ENCODE peak calls at places on chromosomes 1 and 21, in five cellular contexts. X, O, C, T and V are unnamed samples.

GRCh38 chr1:228299901-228300300 is 92.1 kb downstream of the OBSCN start:
- DNase-seq in T (no peak), O (no peak), X (no peak), C (no peak), V (no peak)

GRCh38 chr1:38052750-38053415 is 6.3 kb upstream of the POU3F1 start:
- DNase-seq in O (no peak), C (peak; percentile 45), T (no peak), X (peak; percentile 58), V (no peak)

GRCh38 chr1:116853680-116854191 is 56.0 kb upstream of the PTGFRN start:
- DNase-seq in O (peak; percentile 42), C (peak; percentile 48), T (peak; percentile 58), X (no peak), V (peak; percentile 92)

GRCh38 chr21:17671733-17672132 is 59.0 kb upstream of the BTG3 start:
- DNase-seq in O (no peak), T (no peak), X (no peak), C (no peak), V (no peak)

GRCh38 chr1:57831624-57832023 is 407.8 kb upstream of the DAB1 start:
- DNase-seq in C (no peak), X (no peak), T (peak; percentile 58), O (no peak), V (no peak)

GRCh38 chr1:77876884-77877283 is 11.5 kb upstream of the NEXN start:
- DNase-seq in C (no peak), T (no peak), X (no peak), O (no peak), V (no peak)

GRCh38 chr1:53069265-53069662 is 7.3 kb downstream of the PODN start:
- DNase-seq in X (no peak), T (no peak), O (no peak), C (no peak), V (no peak)

GRCh38 chr1:55631508-55631907 is 416.3 kb upstream of the USP24 start:
- DNase-seq in T (no peak), X (no peak), O (no peak), C (no peak), V (no peak)

GRCh38 chr21:36209626-36210171 is 53.1 kb downstream of the DOP1B start:
- DNase-seq in T (peak; percentile 71), X (no peak), O (peak; percentile 73), C (peak; percentile 72), V (peak; percentile 85)

GRCh38 chr1:14113841-14114567 is 414.0 kb downstream of the PRDM2 start:
- DNase-seq in C (peak; percentile 62), O (no peak), T (no peak), X (no peak), V (peak; percentile 60)

GRCh38 chr1:220803401-220804201 is 16.9 kb downstream of the MTARC1 start:
- DNase-seq in O (no peak), T (peak; percentile 25), C (peak; percentile 61), X (no peak), V (no peak)

GRCh38 chr1:13832536-13832935 is 132.5 kb downstream of the PRDM2 start:
- DNase-seq in O (no peak), C (no peak), T (no peak), X (no peak), V (no peak)

GRCh38 chr21:32626633-32627196 is 14.5 kb upstream of the CFAP298 start:
- DNase-seq in T (no peak), X (no peak), O (no peak), C (no peak), V (no peak)

GRCh38 chr1:202130275-202130646 is 7.5 kb downstream of the GPR37L1 start:
- DNase-seq in T (no peak), O (no peak), X (no peak), C (no peak), V (no peak)

GRCh38 chr1:12549460-12550349 is 68.3 kb downstream of the DHRS3 start:
- DNase-seq in T (peak; percentile 90), C (peak; percentile 88), O (peak; percentile 83), X (no peak), V (no peak)

GRCh38 chr21:44556879-44557278 is 1.7 kb downstream of the KRTAP10-3 start:
- DNase-seq in X (no peak), C (no peak), O (no peak), T (no peak), V (no peak)

GRCh38 chr1:85495556-85495955 is 30.6 kb upstream of the DDAH1 start:
- DNase-seq in O (peak; percentile 19), C (no peak), X (no peak), T (no peak), V (no peak)

GRCh38 chr21:36028127-36029069 is 31.9 kb downstream of the SETD4 start:
- DNase-seq in X (peak; percentile 23), O (peak; percentile 64), C (peak; percentile 86), T (peak; percentile 47), V (peak; percentile 87)

GRCh38 chr1:78996791-78997190 is 9.7 kb downstream of the ADGRL4 start:
- DNase-seq in O (no peak), X (no peak), T (no peak), C (no peak), V (no peak)

GRCh38 chr21:14120091-14120734 is 90.5 kb downstream of the LIPI start:
- DNase-seq in X (peak; percentile 23), C (peak; percentile 78), O (no peak), T (peak; percentile 11), V (peak; percentile 72)

GRCh38 chr1:1058921-1059493 is 15.1 kb downstream of the RNF223 start:
- DNase-seq in T (no peak), X (no peak), O (no peak), C (peak; percentile 74), V (no peak)

GRCh38 chr1:24699628-24700027 is 45.6 kb upstream of the CLIC4 start:
- DNase-seq in O (no peak), X (no peak), T (no peak), C (no peak), V (no peak)

GRCh38 chr1:201614262-201615015 is 75.5 kb downstream of the NAV1 start:
- DNase-seq in C (peak; percentile 67), O (no peak), X (no peak), T (no peak), V (peak; percentile 78)

GRCh38 chr1:218904401-218904800 is 269.3 kb upstream of the LYPLAL1 start:
- DNase-seq in X (no peak), T (no peak), C (no peak), O (no peak), V (no peak)

GRCh38 chr1:4172659-4173599 is 272.9 kb upstream of the C1orf174 start:
- DNase-seq in X (no peak), C (peak; percentile 18), O (peak; percentile 10), T (peak; percentile 73), V (no peak)

GRCh38 chr1:232704694-232705680 is 75.1 kb upstream of the SIPA1L2 start:
- DNase-seq in X (no peak), T (peak; percentile 13), C (peak; percentile 5), O (peak; percentile 37), V (no peak)

GRCh38 chr1:46681333-46682034 is 9.8 kb downstream of the TEX38 start:
- DNase-seq in O (no peak), X (no peak), C (no peak), T (no peak), V (no peak)

GRCh38 chr1:211934315-211934714 is 101.0 kb downstream of the INTS7 start:
- DNase-seq in O (no peak), C (no peak), T (no peak), X (no peak), V (no peak)

GRCh38 chr1:101044259-101044658 is 18.7 kb upstream of the DPH5 start:
- DNase-seq in C (no peak), T (no peak), X (no peak), O (no peak), V (no peak)
- TF ChIP-seq ZNF274 in C (no peak), T (no peak), X (no peak), O (no peak), V (no peak)

DNA sequence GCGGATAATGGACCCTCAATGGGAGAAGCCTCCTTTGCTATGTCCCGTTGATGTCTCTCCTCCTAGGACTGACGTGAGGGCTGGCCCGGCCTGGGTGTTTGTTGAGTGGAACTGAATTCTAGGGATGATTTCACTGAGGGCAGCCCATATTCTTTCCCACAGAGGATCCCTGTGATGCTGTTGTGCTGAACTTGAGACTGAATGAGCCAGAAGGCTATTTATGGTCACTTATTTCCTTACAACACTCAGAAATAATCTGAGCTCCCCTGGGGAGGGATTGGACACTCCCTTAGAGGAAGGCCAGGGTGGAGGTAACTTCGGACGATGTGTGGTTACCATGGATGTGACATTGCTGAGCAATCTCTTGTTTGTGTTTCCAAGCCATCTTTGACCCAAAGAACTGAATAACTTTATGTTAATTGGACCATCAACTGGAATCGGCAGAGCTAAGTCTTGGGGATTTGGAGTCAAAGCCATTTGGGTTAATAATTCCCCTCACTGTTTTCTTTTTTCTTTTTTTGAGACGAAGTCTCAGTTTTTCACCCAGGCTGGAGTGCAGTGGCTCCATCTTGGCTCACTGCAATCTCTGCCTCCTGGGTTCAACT is 5.2 kb upstream of the TMCO4 start:
- DNase-seq in O (no peak), T (no peak), C (no peak), X (no peak), V (no peak)
- TF ChIP-seq YY1 in O (no peak), T (no peak), C (no peak), X (no peak), V (no peak)

GRCh38 chr1:179744401-179745130 is 1.5 kb downstream of the FAM163A start:
- DNase-seq in C (no peak), O (no peak), T (no peak), X (no peak), V (no peak)

GRCh38 chr1:179743679-179744400 is 749 bp downstream of the FAM163A start:
- DNase-seq in O (no peak), C (no peak), T (no peak), X (no peak), V (no peak)

GRCh38 chr1:179745131-179745611 is 2.1 kb downstream of the FAM163A start:
- DNase-seq in T (no peak), O (no peak), X (no peak), C (no peak), V (no peak)

GRCh38 chr1:179742291-179742690 is 800 bp upstream of the FAM163A start:
- DNase-seq in C (no peak), T (no peak), O (no peak), X (no peak), V (no peak)

DNA sequence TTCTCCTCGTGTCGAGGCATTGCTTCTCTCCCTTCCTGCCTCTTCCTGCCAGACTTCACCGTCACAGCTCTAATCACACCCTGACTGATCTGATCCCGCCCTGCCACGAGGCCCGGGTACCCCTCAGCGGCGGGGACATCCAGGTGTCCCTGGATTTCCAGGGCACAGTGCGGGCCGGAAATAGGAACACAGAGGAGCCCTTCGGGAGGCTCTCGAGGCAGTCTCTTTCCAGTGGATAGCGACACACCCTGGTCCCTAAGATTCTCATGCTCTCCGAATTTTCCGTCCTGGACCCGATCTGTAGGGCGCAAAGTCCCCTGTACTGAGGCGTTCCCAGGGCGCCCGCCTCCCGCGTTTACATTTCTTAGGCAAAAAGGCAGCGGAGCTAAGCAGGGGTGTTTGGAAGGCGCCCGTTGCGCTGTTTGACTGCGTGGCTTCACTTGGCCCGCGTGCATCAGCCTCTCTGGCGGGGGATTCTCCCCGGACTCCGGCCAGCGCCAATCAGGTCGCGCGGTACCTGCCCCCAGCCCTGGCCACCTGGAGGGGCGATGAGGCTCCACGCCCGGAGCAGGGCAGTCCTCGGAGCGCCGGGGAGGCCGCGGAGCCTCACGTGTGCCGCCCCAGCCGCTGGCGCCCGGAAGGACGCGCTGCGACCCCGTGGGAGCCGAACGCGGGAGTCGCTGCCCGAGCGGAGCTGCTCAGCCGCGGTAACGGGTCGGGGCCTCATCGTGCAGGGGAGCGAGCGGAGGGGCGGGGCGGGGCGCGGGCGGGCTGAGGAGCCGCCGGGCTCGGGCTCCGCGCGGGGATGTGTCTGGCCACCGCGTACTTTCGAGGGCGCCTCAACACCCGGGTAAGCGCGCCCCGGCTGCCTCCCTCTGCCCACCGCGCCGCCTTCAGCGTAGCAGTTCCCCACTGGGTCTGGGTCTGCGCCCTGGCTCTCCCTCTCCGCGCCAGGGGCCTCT is at the start of gene FAM163A:
- DNase-seq in O (no peak), X (no peak), C (no peak), T (no peak), V (no peak)
- TF ChIP-seq ZNF274 in O (no peak), X (no peak), C (no peak), T (no peak), V (no peak)

GRCh38 chr1:186775031-186775430 is 53.7 kb upstream of the PLA2G4A start:
- DNase-seq in T (no peak), O (no peak), X (no peak), C (no peak), V (no peak)
- TF ChIP-seq YY1 in T (no peak), O (no peak), X (no peak), C (no peak), V (no peak)